ENCODE peak calls at places on chromosomes 11 and 22, in four cellular contexts. Z, G, X and J are unnamed samples.

GRCh38 chr11:57103899-57104605 is 77.7 kb upstream of the LRRC55 start:
- DNase-seq in Z (no peak), G (no peak), X (no peak), J (no peak)

GRCh38 chr22:45645150-45645525 is 26.5 kb upstream of the ATXN10 start:
- DNase-seq in Z (no peak), G (no peak), X (no peak), J (no peak)

GRCh38 chr11:78214331-78215194 is 25.8 kb downstream of the USP35 start:
- DNase-seq in Z (no peak), G (no peak), X (no peak), J (no peak)

GRCh38 chr11:72863091-72863490 is 48.9 kb downstream of the ATG16L2 start:
- DNase-seq in Z (no peak), G (no peak), X (no peak), J (no peak)

GRCh38 chr11:61541568-61541967 is 33.0 kb downstream of the LRRC10B start:
- DNase-seq in Z (peak; percentile 85), G (no peak), X (no peak), J (peak; percentile 22)

GRCh38 chr11:1090600-1091331 is 16.1 kb downstream of the MUC2 start:
- DNase-seq in Z (no peak), G (no peak), X (peak; percentile 6), J (no peak)

GRCh38 chr11:57901756-57902155 is 121.9 kb upstream of the OR9Q1 start:
- DNase-seq in Z (no peak), G (no peak), X (no peak), J (no peak)

GRCh38 chr11:125214466-125215204 is 50.1 kb downstream of the PKNOX2 start:
- DNase-seq in Z (no peak), G (no peak), X (no peak), J (peak; percentile 59)

GRCh38 chr11:121523581-121524232 is 70.9 kb upstream of the SORL1-AS1 start:
- DNase-seq in Z (no peak), G (no peak), X (no peak), J (no peak)

GRCh38 chr11:128697645-128698174 is 3.8 kb downstream of the FLI1 start:
- DNase-seq in Z (no peak), G (no peak), X (no peak), J (no peak)

GRCh38 chr11:86577663-86578636 is 94.5 kb downstream of the ME3 start:
- DNase-seq in Z (no peak), G (no peak), X (peak; percentile 45), J (peak; percentile 87)

GRCh38 chr22:27906241-27906640 is 12.8 kb downstream of the PITPNB start:
- DNase-seq in Z (no peak), G (no peak), X (no peak), J (no peak)

GRCh38 chr11:76838422-76839068 is 22.2 kb upstream of the ACER3 start:
- DNase-seq in Z (peak; percentile 88), G (no peak), X (no peak), J (no peak)

GRCh38 chr11:44112083-44112865 is 16.8 kb downstream of the EXT2 start:
- DNase-seq in Z (no peak), G (no peak), X (no peak), J (no peak)

GRCh38 chr11:79461144-79461543 is 20.3 kb upstream of the TENM4 start:
- DNase-seq in Z (no peak), G (peak; percentile 42), X (no peak), J (no peak)

GRCh38 chr11:95542868-95543551 is 246.6 kb downstream of the FAM76B start:
- DNase-seq in Z (no peak), G (no peak), X (no peak), J (no peak)

GRCh38 chr22:38176170-38176741 is 5.4 kb downstream of the PLA2G6 start:
- DNase-seq in Z (peak; percentile 51), G (no peak), X (peak; percentile 51), J (peak; percentile 66)

GRCh38 chr11:68312780-68313573 is 586 bp downstream of the LRP5 start:
- DNase-seq in Z (no peak), G (peak; percentile 20), X (peak; percentile 50), J (no peak)

GRCh38 chr22:19177164-19178064 is 1.1 kb downstream of the SLC25A1 start:
- DNase-seq in Z (no peak), G (no peak), X (peak; percentile 49), J (no peak)

GRCh38 chr11:35418847-35419712 is at the start of gene SLC1A2:
- DNase-seq in Z (peak; percentile 94), G (peak; percentile 28), X (peak; percentile 11), J (peak; percentile 27)

GRCh38 chr22:48378673-48379072 is 1449.0 kb downstream of the BRD1 start:
- DNase-seq in Z (no peak), G (no peak), X (no peak), J (no peak)

GRCh38 chr22:37457093-37457893 is 28.9 kb downstream of the MFNG start:
- DNase-seq in Z (peak; percentile 85), G (peak; percentile 64), X (peak; percentile 87), J (peak; percentile 34)

GRCh38 chr11:8886332-8886731 is 24.7 kb upstream of the AKIP1 start:
- DNase-seq in Z (no peak), G (no peak), X (no peak), J (no peak)

DNA sequence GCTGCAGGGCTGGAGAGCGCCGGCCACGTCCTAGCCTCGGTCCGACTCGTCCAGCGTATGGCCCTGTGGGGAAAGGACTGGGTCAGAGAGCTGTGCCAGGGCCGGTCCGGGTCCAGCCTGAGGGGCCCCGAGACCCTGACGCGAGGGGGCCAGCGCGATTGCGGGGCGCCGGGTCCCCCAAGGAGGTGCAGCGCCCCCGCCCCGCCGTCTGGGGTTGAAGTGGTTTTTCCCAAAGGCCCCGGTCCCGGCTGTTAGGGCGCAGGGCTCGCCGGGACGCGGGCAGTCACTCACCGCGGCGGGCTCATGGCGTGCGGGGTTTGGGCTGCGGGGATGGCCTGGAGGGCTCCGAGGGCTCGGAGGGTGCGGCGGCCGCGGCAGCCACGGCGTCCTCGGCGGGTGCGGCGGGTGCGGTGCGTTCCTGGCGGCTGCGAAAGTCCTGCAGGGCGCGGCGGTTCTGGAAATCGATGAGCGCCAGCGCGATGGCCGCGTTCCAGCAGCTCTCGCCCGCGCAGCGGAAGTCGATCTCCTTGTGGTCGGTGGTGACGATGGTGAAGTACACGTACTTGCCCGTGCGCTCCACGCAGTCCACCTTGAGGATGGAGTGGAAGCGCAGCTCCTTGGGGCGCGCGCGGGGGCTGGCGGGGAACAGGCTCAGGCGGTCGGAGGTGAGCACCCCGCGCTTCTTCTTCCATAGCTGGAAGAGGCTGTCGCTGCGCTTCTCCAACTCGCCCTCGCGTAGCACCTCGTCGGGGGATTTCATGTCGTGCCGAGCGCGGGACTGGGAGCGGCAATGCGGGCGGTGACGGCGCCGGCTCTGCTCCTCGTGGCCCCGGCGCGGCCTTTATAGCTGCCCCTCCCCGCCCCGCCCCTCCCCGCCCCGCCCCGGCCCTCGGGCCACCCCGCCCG is at the start of gene PHLDA2:
- DNase-seq in Z (peak; percentile 37), G (no peak), X (peak; percentile 81), J (no peak)
- H3K27me3 ChIP-seq in Z (peaks cover 40% of the 10 kb centered on the region), G (peaks cover 59% of the 10 kb centered on the region), X (no peaks in the 10 kb centered on the region), J (no peaks in the 10 kb centered on the region)

GRCh38 chr11:116276051-116277044 is 496.4 kb downstream of the BUD13 start:
- DNase-seq in Z (peak; percentile 93), G (peak; percentile 84), X (peak; percentile 86), J (peak; percentile 63)
- H3K4me3 ChIP-seq in Z (peak overlapping the region; percentile 54), G (peak overlapping the region; percentile 77), X (peak overlapping the region; percentile 33), J (no peak overlapping the region)

GRCh38 chr11:70169136-70169535 is 34.0 kb upstream of the FADD start:
- DNase-seq in Z (no peak), G (no peak), X (no peak), J (no peak)

GRCh38 chr11:70168405-70168754 is 34.7 kb upstream of the FADD start:
- DNase-seq in Z (no peak), G (no peak), X (no peak), J (no peak)

GRCh38 chr11:70167723-70168404 is 35.2 kb upstream of the FADD start:
- DNase-seq in Z (no peak), G (no peak), X (no peak), J (no peak)

GRCh38 chr11:70170596-70171210 is 32.4 kb upstream of the FADD start:
- DNase-seq in Z (no peak), G (no peak), X (no peak), J (no peak)

GRCh38 chr11:70169632-70170031 is 33.5 kb upstream of the FADD start:
- DNase-seq in Z (no peak), G (no peak), X (no peak), J (no peak)
- H3K27me3 ChIP-seq in Z (no peaks in the 10 kb centered on the region), G (peaks cover 89% of the 10 kb centered on the region), X (no peaks in the 10 kb centered on the region), J (no peaks in the 10 kb centered on the region)

DNA sequence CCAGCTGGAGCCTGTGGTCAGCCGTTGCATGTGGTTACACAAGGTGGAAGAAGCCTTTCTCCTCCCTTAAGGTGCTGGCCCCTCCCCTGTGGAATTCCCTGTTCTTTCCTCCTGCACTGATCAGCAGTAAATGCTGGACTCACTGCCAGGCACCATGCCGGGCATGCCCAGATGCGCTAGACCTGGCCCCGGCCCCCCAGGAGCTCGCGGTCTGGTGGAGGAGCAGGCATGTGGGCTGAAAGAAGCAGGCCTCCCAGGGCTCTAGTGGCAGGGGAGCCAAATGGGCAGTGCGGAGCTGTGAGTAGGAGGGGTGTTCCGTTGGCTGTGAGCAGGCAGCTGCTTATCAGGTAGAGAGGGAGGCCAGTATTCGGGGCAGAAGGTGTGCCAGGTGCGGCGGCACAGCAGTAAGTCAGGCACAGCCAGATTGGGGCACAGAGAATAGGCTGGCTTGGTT is 10.2 kb downstream of the DGKZ start:
- DNase-seq in Z (no peak), G (no peak), X (peak; percentile 82), J (no peak)
- H3K4me3 ChIP-seq in Z (no peak overlapping the region), G (no peak overlapping the region), X (peak overlapping the region; percentile 1), J (no peak overlapping the region)

GRCh38 chr22:43733138-43733537 is 79.0 kb downstream of the EFCAB6 start:
- DNase-seq in Z (no peak), G (no peak), X (no peak), J (no peak)
- H3K27me3 ChIP-seq in Z (no peaks in the 10 kb centered on the region), G (no peaks in the 10 kb centered on the region), X (no peaks in the 10 kb centered on the region), J (no peaks in the 10 kb centered on the region)